ENCODE peak calls at places on chromosomes 1 and 21, in eight cellular contexts. Z is head of caudate nucleus, I is SJSA1, D is AG08395, T is activated T-cell treated with anti-CD3 and anti-CD28 coated beads for 1 hour, A is psoas muscle, L is iris pigment epithelial cell, Q is posterior cingulate gyrus. R is an unnamed sample.

GRCh38 chr21:31142600-31142999 is 104.3 kb upstream of the KRTAP19-8 start:
- DNase-seq in Z (no peak), I (no peak), D (no peak), T (no peak), A (no peak), L (no peak), Q (no peak), R (no peak)

GRCh38 chr1:230170610-230171009 is 103.6 kb downstream of the GALNT2 start:
- DNase-seq in Z (no peak), I (no peak), D (no peak), T (no peak), A (no peak), L (no peak), Q (no peak), R (no peak)

GRCh38 chr21:39054066-39054465 is 129.2 kb downstream of the PSMG1 start:
- DNase-seq in Z (no peak), I (no peak), D (no peak), T (no peak), A (no peak), L (no peak), Q (no peak), R (no peak)

GRCh38 chr21:46483300-46484295 is 24.9 kb downstream of the DIP2A start:
- DNase-seq in Z (no peak), I (no peak), D (no peak), T (no peak), A (no peak), L (no peak), Q (no peak), R (no peak)

GRCh38 chr1:205329719-205330118 is 8.2 kb upstream of the NUAK2 start:
- DNase-seq in Z (no peak), I (no peak), D (no peak), T (no peak), A (no peak), L (no peak), Q (no peak), R (no peak)

GRCh38 chr1:59570524-59570923 is 244.2 kb upstream of the HOOK1 start:
- DNase-seq in Z (no peak), I (no peak), D (no peak), T (no peak), A (no peak), L (peak), Q (no peak), R (no peak)

GRCh38 chr1:66809736-66810326 is 8.8 kb upstream of the INSL5 start:
- DNase-seq in Z (no peak), I (no peak), D (peak), T (no peak), A (no peak), L (peak), Q (no peak), R (peak)

GRCh38 chr21:42460391-42461184 is 35.4 kb downstream of the RSPH1 start:
- DNase-seq in Z (no peak), I (peak), D (no peak), T (peak), A (no peak), L (no peak), Q (no peak), R (no peak)

GRCh38 chr1:97875996-97876395 is 44.8 kb downstream of the DPYD start:
- DNase-seq in Z (no peak), I (no peak), D (no peak), T (no peak), A (no peak), L (peak), Q (no peak), R (peak)

GRCh38 chr1:12447301-12447700 is 170.7 kb downstream of the DHRS3 start:
- DNase-seq in Z (no peak), I (no peak), D (peak), T (no peak), A (no peak), L (peak), Q (no peak), R (peak)

GRCh38 chr1:40820911-40821693 is 37.5 kb downstream of the KCNQ4 start:
- DNase-seq in Z (peak), I (no peak), D (no peak), T (no peak), A (no peak), L (no peak), Q (peak), R (no peak)

GRCh38 chr21:31354604-31355443 is 10.8 kb upstream of the TIAM1 start:
- DNase-seq in Z (peak), I (peak), D (peak), T (peak), A (peak), L (peak), Q (no peak), R (peak)

GRCh38 chr1:2555634-2556276 is 416 bp upstream of the TNFRSF14 start:
- DNase-seq in Z (no peak), I (no peak), D (peak), T (peak), A (peak), L (no peak), Q (no peak), R (no peak)

GRCh38 chr1:203448521-203449061 is 27.0 kb upstream of the PRELP start:
- DNase-seq in Z (no peak), I (no peak), D (peak), T (no peak), A (peak), L (peak), Q (no peak), R (no peak)

GRCh38 chr1:19427087-19427781 is 58.1 kb downstream of the CAPZB start:
- DNase-seq in Z (no peak), I (peak), D (peak), T (no peak), A (no peak), L (peak), Q (no peak), R (no peak)

GRCh38 chr1:38140025-38140487 is 93.5 kb upstream of the POU3F1 start:
- DNase-seq in Z (no peak), I (peak), D (no peak), T (no peak), A (no peak), L (peak), Q (no peak), R (no peak)

GRCh38 chr21:45126085-45126687 is 51.8 kb downstream of the ADARB1 start:
- DNase-seq in Z (no peak), I (no peak), D (no peak), T (no peak), A (no peak), L (no peak), Q (no peak), R (no peak)

GRCh38 chr1:28364888-28365287 is 4.7 kb upstream of the PHACTR4 start:
- DNase-seq in Z (no peak), I (no peak), D (no peak), T (no peak), A (no peak), L (no peak), Q (no peak), R (no peak)

GRCh38 chr1:112706505-112707216 is at the start of gene RHOC:
- DNase-seq in Z (peak), I (peak), D (peak), T (no peak), A (peak), L (peak), Q (no peak), R (no peak)

GRCh38 chr1:52296345-52296744 is 69.7 kb downstream of the CC2D1B start:
- DNase-seq in Z (no peak), I (no peak), D (peak), T (no peak), A (no peak), L (peak), Q (no peak), R (peak)

GRCh38 chr1:72283204-72284083 is 1.1 kb upstream of the NEGR1 start:
- DNase-seq in Z (peak), I (peak), D (peak), T (no peak), A (peak), L (peak), Q (peak), R (peak)

GRCh38 chr1:3902546-3902945 is 2.5 kb upstream of the C1orf174 start:
- DNase-seq in Z (no peak), I (no peak), D (no peak), T (no peak), A (no peak), L (no peak), Q (no peak), R (no peak)

GRCh38 chr1:244834596-244835275 is 722 bp upstream of the COX20 start:
- DNase-seq in Z (no peak), I (peak), D (peak), T (peak), A (no peak), L (peak), Q (peak), R (peak)

GRCh38 chr21:42624936-42625335 is 28.5 kb upstream of the PDE9A start:
- DNase-seq in Z (no peak), I (no peak), D (no peak), T (no peak), A (no peak), L (no peak), Q (no peak), R (no peak)

GRCh38 chr1:28156821-28157220 is 19.7 kb downstream of the PTAFR start:
- DNase-seq in Z (no peak), I (no peak), D (no peak), T (no peak), A (peak), L (peak), Q (no peak), R (no peak)

GRCh38 chr1:91795601-91796389 is 90.2 kb downstream of the TGFBR3 start:
- DNase-seq in Z (no peak), I (no peak), D (peak), T (no peak), A (no peak), L (peak), Q (no peak), R (peak)

GRCh38 chr1:23718482-23718881 is 24.8 kb upstream of the ELOA start:
- DNase-seq in Z (no peak), I (peak), D (peak), T (no peak), A (no peak), L (peak), Q (no peak), R (no peak)

GRCh38 chr1:91098299-91098901 is 76.6 kb upstream of the ZNF644 start:
- DNase-seq in Z (no peak), I (no peak), D (no peak), T (no peak), A (no peak), L (no peak), Q (no peak), R (no peak)

GRCh38 chr1:12075195-12076114 is 12.4 kb downstream of the TNFRSF8 start:
- DNase-seq in Z (no peak), I (peak), D (peak), T (no peak), A (no peak), L (peak), Q (no peak), R (no peak)

R was measured in fibroblast of the conjunctiva.